ENCODE peak calls at places on chromosomes 11 and 22, in four cellular contexts. W, A, V and B are unnamed samples.

GRCh38 chr11:84819128-84819527 is 808.0 kb downstream of the DLG2 start:
- DNase-seq in W (no peak), A (no peak), V (no peak), B (no peak)

GRCh38 chr11:3159296-3160190 is 5.6 kb downstream of the OSBPL5 start:
- DNase-seq in W (no peak), A (no peak), V (peak; percentile 37), B (no peak)

GRCh38 chr11:10770626-10771254 is 19.7 kb downstream of the CTR9 start:
- DNase-seq in W (peak; percentile 72), A (peak; percentile 33), V (peak; percentile 61), B (peak; percentile 52)

GRCh38 chr11:83219095-83219494 is 25.6 kb downstream of the ANKRD42 start:
- DNase-seq in W (no peak), A (peak; percentile 22), V (peak; percentile 36), B (no peak)

GRCh38 chr11:119509969-119510401 is 87.0 kb upstream of the THY1 start:
- DNase-seq in W (no peak), A (no peak), V (no peak), B (peak; percentile 12)

GRCh38 chr11:117743121-117743815 is 53.7 kb downstream of the DSCAML1 start:
- DNase-seq in W (no peak), A (no peak), V (no peak), B (no peak)

GRCh38 chr11:22733433-22733832 is 67.0 kb downstream of the GAS2 start:
- DNase-seq in W (no peak), A (no peak), V (no peak), B (no peak)

GRCh38 chr11:93267383-93267782 is 63.2 kb upstream of the DEUP1 start:
- DNase-seq in W (no peak), A (no peak), V (no peak), B (no peak)

GRCh38 chr11:116580828-116581227 is 192.0 kb downstream of the BUD13 start:
- DNase-seq in W (no peak), A (no peak), V (peak; percentile 87), B (no peak)
- TF ChIP-seq NR3C1 in W (no peak), A (no peak), V (no peak), B (no peak)

GRCh38 chr22:32606181-32606580 is 131.6 kb downstream of the FBXO7 start:
- DNase-seq in W (no peak), A (no peak), V (no peak), B (no peak)

GRCh38 chr22:32607086-32607485 is 132.5 kb downstream of the FBXO7 start:
- DNase-seq in W (no peak), A (no peak), V (no peak), B (no peak)

GRCh38 chr22:32602154-32602553 is 127.5 kb downstream of the FBXO7 start:
- DNase-seq in W (no peak), A (no peak), V (no peak), B (no peak)

GRCh38 chr22:32603651-32604540 is 129.3 kb downstream of the FBXO7 start:
- DNase-seq in W (no peak), A (no peak), V (no peak), B (no peak)

GRCh38 chr22:32605576-32605975 is 131.0 kb downstream of the FBXO7 start:
- DNase-seq in W (no peak), A (no peak), V (no peak), B (no peak)
- TF ChIP-seq NR3C1 in W (no peak), A (no peak), V (no peak), B (no peak)

DNA sequence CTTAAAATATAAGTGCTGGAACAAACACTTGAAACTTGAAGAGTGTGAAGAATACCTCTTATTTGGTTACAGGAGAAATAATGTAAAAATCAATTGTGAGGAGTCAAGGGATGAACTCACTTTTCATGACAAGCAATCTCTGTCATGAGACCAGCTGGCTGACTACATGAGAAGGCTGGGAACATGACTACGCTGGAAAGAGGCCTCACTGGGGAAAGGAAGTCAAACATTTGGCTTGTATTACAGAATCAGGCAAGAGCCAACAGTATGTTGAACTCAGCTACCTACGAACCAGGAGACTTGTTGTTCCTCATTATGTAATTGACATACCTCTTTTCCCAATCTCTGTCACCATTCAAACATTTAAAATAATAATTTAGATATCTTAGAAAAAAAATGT is 14.4 kb downstream of the DCDC1 start:
- DNase-seq in W (no peak), A (no peak), V (no peak), B (no peak)
- TF ChIP-seq NR3C1 in W (no peak), A (no peak), V (no peak), B (no peak)

DNA sequence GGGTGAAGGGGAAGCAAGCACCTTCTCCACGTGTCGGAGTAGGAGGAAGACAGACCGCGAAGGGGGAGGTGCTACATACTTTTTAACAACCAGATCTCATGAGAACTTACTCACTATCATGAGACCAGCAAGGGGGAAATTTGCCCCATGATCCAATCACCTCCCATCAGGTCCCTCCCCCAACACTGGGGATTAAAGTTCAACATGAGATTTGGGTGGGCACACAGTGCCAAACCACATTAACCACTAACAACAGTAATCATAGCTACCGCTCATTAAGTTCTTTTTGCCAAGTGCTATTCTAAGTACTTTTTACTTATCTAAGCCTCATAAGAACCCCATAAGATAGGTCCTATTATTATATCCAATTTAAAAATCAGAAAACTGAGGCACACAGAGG is 450.5 kb upstream of the DDI1 start:
- DNase-seq in W (no peak), A (no peak), V (no peak), B (no peak)
- TF ChIP-seq NR3C1 in W (no peak), A (no peak), V (no peak), B (no peak)

DNA sequence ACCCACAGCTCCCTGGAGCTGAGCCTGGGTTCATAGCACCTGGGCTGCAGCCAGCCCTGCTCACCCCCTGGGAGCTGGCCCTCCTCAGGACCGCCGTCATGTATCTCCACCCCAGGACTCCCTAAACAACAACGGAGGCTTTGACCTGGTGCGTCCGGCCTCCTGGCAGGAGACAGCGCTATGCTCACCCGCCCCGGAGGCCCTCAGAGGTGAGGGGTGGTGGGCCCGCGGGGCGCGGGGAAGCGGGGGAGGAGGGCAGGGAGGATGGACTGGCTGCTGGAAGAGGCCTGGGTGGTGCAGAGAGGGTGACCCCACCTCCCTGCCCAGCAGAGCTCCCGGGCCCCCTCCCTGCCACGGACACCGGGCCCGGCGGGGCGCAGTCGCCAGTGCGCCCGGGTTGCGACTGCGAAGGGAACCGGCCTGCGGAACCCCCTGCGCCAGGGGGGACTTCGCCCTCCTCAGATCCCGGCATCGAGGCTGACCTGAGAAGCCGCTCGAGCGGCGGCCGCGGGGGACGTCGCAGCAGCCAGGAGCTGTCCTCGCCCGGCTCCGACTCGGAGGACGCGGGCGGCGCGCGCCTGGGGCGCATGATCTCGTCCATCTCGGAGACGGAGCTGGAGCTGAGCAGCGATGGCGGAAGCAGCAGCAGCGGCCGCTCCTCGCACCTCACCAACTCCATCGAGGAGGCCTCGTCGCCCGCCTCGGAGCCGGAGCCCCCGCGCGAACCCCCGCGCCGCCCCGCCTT is 3.1 kb downstream of the MAPK8IP2 start:
- DNase-seq in W (no peak), A (no peak), V (no peak), B (no peak)
- TF ChIP-seq NR3C1 in W (no peak), A (no peak), V (no peak), B (no peak)

DNA sequence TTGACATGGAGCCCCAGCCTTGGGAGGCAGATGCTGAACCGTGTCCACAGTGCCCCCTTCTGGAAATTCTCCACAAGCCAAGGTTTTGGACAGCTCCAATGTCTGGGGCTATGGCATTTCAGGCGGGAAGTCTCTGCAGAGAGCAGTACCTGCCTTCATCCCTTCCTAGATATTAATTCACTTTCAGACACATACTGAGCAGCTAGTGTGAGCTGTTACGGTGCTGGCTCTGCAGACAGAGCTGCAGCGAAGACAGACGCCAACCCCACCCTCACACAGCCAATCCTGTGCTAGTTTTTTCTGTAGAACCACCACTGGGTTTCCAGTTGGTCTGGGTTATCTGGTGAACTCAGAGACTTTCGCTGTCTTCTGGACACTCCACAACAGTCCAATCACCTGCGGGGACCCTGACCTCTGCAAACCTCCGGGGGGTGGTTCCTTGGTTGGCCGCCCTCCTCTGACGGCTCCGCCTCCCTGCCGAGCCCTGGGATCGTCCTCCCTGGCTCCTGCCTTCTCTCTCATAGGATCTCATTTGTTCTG is 9.1 kb downstream of the LMF2 start:
- DNase-seq in W (peak; percentile 65), A (peak; percentile 80), V (peak; percentile 85), B (peak; percentile 67)
- TF ChIP-seq NR3C1 in W (no peak), A (no peak), V (no peak), B (no peak)

DNA sequence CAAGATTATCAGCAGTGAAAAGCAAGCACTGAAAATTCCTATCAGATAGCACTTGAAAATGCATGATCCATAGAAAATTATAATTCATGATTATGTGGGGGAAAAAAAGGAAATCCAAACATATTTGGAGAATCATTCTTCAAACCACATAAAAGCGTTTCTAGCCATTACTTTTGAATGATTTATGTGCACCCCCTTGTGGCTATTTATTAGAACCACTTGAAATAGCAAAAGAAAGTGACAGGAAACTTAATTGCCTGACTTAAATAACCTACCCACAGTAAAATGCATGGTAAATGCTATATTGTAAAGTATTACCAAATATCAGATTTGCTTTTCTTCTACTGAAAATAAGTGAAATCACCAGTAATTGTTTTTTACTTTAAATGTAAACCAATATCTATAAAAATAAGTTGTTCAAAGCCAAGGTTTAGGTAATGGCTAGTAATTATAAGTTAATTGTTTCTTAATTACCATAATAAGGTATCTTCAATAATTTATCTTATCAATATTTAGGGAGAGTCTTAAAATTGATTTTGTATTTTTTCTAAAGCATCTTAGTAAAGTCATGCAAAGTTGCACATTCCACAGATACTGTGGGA is 168.5 kb downstream of the ARHGAP42 start:
- DNase-seq in W (peak; percentile 7), A (peak; percentile 36), V (no peak), B (peak; percentile 18)
- TF ChIP-seq NR3C1 in W (no peak), A (no peak), V (no peak), B (no peak)

GRCh38 chr11:58622344-58622743 is at the start of gene CNTF:
- DNase-seq in W (no peak), A (no peak), V (no peak), B (no peak)
- TF ChIP-seq NR3C1 in W (no peak), A (no peak), V (no peak), B (no peak)

GRCh38 chr11:17375547-17375946 is 12.9 kb downstream of the KCNJ11 start:
- DNase-seq in W (no peak), A (no peak), V (no peak), B (no peak)

GRCh38 chr11:17369094-17369493 is 17.5 kb downstream of the NCR3LG1 start:
- DNase-seq in W (no peak), A (no peak), V (no peak), B (no peak)

GRCh38 chr11:17368551-17368950 is 17.0 kb downstream of the NCR3LG1 start:
- DNase-seq in W (no peak), A (no peak), V (no peak), B (no peak)

GRCh38 chr11:17369685-17370243 is 18.2 kb downstream of the NCR3LG1 start:
- DNase-seq in W (no peak), A (no peak), V (no peak), B (no peak)

DNA sequence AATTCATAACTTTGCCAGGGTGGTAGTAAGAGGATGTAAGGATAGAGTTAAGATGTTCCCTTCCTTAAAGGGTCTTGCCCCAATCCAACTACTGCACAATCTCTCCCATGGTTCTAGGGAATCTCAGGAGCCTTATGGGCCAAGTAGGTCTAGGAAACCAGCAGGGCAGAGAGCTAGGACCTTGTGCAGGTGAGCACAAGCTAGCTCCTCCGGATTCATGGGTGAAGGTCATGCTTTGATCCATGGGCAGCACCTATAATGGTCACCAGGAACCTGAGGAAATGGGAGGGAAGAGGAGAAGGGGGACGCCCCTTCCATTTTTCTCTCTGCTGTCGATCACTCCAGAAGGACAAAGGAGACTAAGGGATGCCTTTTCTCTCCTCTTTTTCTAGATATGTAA is 16.8 kb downstream of the KCNJ11 start:
- DNase-seq in W (no peak), A (no peak), V (no peak), B (peak; percentile 24)
- TF ChIP-seq NR3C1 in W (no peak), A (no peak), V (no peak), B (no peak)